ENCODE peak calls at places on chromosome 15, in six cellular contexts. T is EH, G is epithelial cell of esophagus, C is right cardiac atrium, A is mesothelial cell of epicardium, J is NCI-H774. X is an unnamed sample.
A peak's percentile ranks its signal among the peaks of the same experiment; 100 is the strongest.

GRCh38 chr15:62977952-62978811 is 64.4 kb upstream of the TPM1 start:
- DNase-seq in T (peak; percentile 98), G (peak; percentile 28), C (no peak), A (no peak), J (no peak), X (no peak)

GRCh38 chr15:31256385-31257265 is 70.0 kb upstream of the KLF13 start:
- DNase-seq in T (no peak), G (no peak), C (no peak), A (no peak), J (no peak), X (no peak)

GRCh38 chr15:48671381-48672022 is 26.0 kb upstream of the FBN1 start:
- DNase-seq in T (peak; percentile 91), G (peak; percentile 91), C (peak; percentile 85), A (no peak), J (no peak), X (no peak)

GRCh38 chr15:30675126-30675525 is 49.2 kb downstream of the ARHGAP11B start:
- DNase-seq in T (no peak), G (no peak), C (no peak), A (no peak), J (no peak), X (no peak)

GRCh38 chr15:92693922-92694331 is 38.4 kb upstream of the FAM174B start:
- DNase-seq in T (peak; percentile 27), G (no peak), C (no peak), A (no peak), J (no peak), X (peak; percentile 29)

GRCh38 chr15:78093242-78094020 is 1.1 kb downstream of the SH2D7 start:
- DNase-seq in T (peak; percentile 91), G (no peak), C (no peak), A (no peak), J (no peak), X (no peak)

GRCh38 chr15:39486546-39487081 is 94.3 kb upstream of the THBS1 start:
- DNase-seq in T (no peak), G (peak; percentile 17), C (no peak), A (no peak), J (no peak), X (no peak)

GRCh38 chr15:73677146-73677607 is 7.0 kb upstream of the CD276 start:
- DNase-seq in T (peak; percentile 77), G (peak; percentile 82), C (peak; percentile 36), A (no peak), J (peak; percentile 36), X (peak; percentile 40)

GRCh38 chr15:21260966-21261395 is 179.3 kb downstream of the POTEB3 start:
- DNase-seq in T (no peak), G (no peak), C (peak; percentile 13), A (peak; percentile 43), J (no peak), X (no peak)

GRCh38 chr15:80233511-80234080 is 18.4 kb downstream of the CTXND1 start:
- DNase-seq in T (no peak), G (no peak), C (no peak), A (no peak), J (no peak), X (peak; percentile 4)

GRCh38 chr15:33226559-33227181 is 32.2 kb upstream of the FMN1 start:
- DNase-seq in T (peak; percentile 53), G (peak; percentile 74), C (no peak), A (no peak), J (peak; percentile 58), X (no peak)

GRCh38 chr15:78768096-78768495 is 43.2 kb downstream of the ADAMTS7 start:
- DNase-seq in T (no peak), G (no peak), C (peak; percentile 12), A (no peak), J (no peak), X (no peak)

GRCh38 chr15:52552303-52552702 is 16.5 kb downstream of the ARPP19 start:
- DNase-seq in T (no peak), G (no peak), C (no peak), A (no peak), J (no peak), X (no peak)

GRCh38 chr15:43911235-43911661 is 84.4 kb downstream of the WDR76 start:
- DNase-seq in T (peak; percentile 100), G (peak; percentile 73), C (peak; percentile 37), A (no peak), J (no peak), X (no peak)

GRCh38 chr15:75532413-75533250 is 46.5 kb downstream of the PTPN9 start:
- DNase-seq in T (peak; percentile 78), G (peak; percentile 66), C (peak; percentile 56), A (no peak), J (peak; percentile 30), X (peak; percentile 19)

GRCh38 chr15:70650567-70650966 is 112.8 kb downstream of the UACA start:
- DNase-seq in T (peak; percentile 25), G (peak; percentile 49), C (no peak), A (no peak), J (no peak), X (no peak)

GRCh38 chr15:88655103-88655553 is 16.3 kb downstream of the ISG20 start:
- DNase-seq in T (no peak), G (no peak), C (no peak), A (no peak), J (no peak), X (no peak)

GRCh38 chr15:66702770-66703539 is 919 bp downstream of the SMAD6 start:
- DNase-seq in T (no peak), G (no peak), C (peak; percentile 28), A (no peak), J (no peak), X (no peak)

GRCh38 chr15:82921242-82921641 is 31.3 kb downstream of the HOMER2 start:
- DNase-seq in T (no peak), G (no peak), C (no peak), A (no peak), J (no peak), X (no peak)

GRCh38 chr15:33612721-33613304 is 302.0 kb downstream of the RYR3 start:
- DNase-seq in T (no peak), G (no peak), C (no peak), A (no peak), J (no peak), X (no peak)